ENCODE peak calls at places on chromosome 19, in ten cellular contexts. P is thoracic aorta, L is left ventricle myocardium inferior, R is H1, F is endothelial cell of umbilical vein, D is ovary, W is heart right ventricle, Y is adrenal gland, N is suprapubic skin, V is AG10803. G is an unnamed sample.

GRCh38 chr19:48489608-48490216 is 20.5 kb downstream of the CYTH2 start:
- DNase-seq in P (no peak), L (peak; percentile 73), R (peak; percentile 67), F (peak; percentile 65), D (peak; percentile 72), W (peak; percentile 71), Y (peak; percentile 87), N (no peak), V (peak; percentile 34), G (no peak)

GRCh38 chr19:45368127-45368526 is 2.2 kb downstream of the ERCC2 start:
- DNase-seq in P (no peak), L (no peak), R (no peak), F (no peak), D (no peak), W (no peak), Y (no peak), N (no peak), V (no peak), G (no peak)

GRCh38 chr19:20333508-20333907 is 166.5 kb downstream of the ZNF486 start:
- DNase-seq in P (no peak), L (no peak), R (no peak), F (no peak), D (no peak), W (no peak), Y (no peak), N (no peak), V (no peak), G (no peak)

GRCh38 chr19:54201172-54201701 is 579 bp downstream of the RPS9 start:
- DNase-seq in P (no peak), L (no peak), R (no peak), F (no peak), D (no peak), W (no peak), Y (peak; percentile 73), N (no peak), V (no peak), G (no peak)

GRCh38 chr19:39083983-39084731 is at the start of gene ACP7:
- DNase-seq in P (no peak), L (no peak), R (no peak), F (no peak), D (no peak), W (no peak), Y (no peak), N (no peak), V (no peak), G (no peak)

GRCh38 chr19:41530761-41531301 is 45.1 kb upstream of the CEACAM21 start:
- DNase-seq in P (no peak), L (no peak), R (no peak), F (peak; percentile 84), D (no peak), W (peak; percentile 38), Y (peak; percentile 65), N (no peak), V (peak; percentile 34), G (no peak)

GRCh38 chr19:15469513-15470297 is 5.4 kb upstream of the RASAL3 start:
- DNase-seq in P (no peak), L (no peak), R (no peak), F (no peak), D (no peak), W (no peak), Y (no peak), N (no peak), V (no peak), G (no peak)

GRCh38 chr19:1333789-1334188 is 48.1 kb downstream of the EFNA2 start:
- DNase-seq in P (no peak), L (no peak), R (no peak), F (no peak), D (no peak), W (no peak), Y (no peak), N (no peak), V (no peak), G (no peak)

GRCh38 chr19:12800873-12801465 is 631 bp downstream of the PRDX2 start:
- DNase-seq in P (no peak), L (no peak), R (no peak), F (no peak), D (no peak), W (no peak), Y (peak; percentile 82), N (no peak), V (no peak), G (no peak)

GRCh38 chr19:12801466-12802266 is at the start of the genes PRDX2 and THSD8:
- DNase-seq in P (no peak), L (peak; percentile 79), R (no peak), F (peak; percentile 75), D (peak; percentile 83), W (peak; percentile 76), Y (peak; percentile 90), N (peak; percentile 77), V (peak; percentile 63), G (no peak)

GRCh38 chr19:12802267-12803106 is 618 bp downstream of the THSD8 start:
- DNase-seq in P (no peak), L (no peak), R (no peak), F (no peak), D (peak; percentile 30), W (no peak), Y (peak; percentile 68), N (peak; percentile 74), V (no peak), G (no peak)

GRCh38 chr19:12800344-12800732 is 1.3 kb downstream of the PRDX2 start:
- DNase-seq in P (no peak), L (no peak), R (no peak), F (no peak), D (no peak), W (no peak), Y (no peak), N (no peak), V (no peak), G (no peak)

GRCh38 chr19:12799723-12800343 is 1.8 kb downstream of the PRDX2 start:
- DNase-seq in P (no peak), L (no peak), R (no peak), F (no peak), D (peak; percentile 29), W (no peak), Y (peak; percentile 54), N (no peak), V (no peak), G (no peak)
- H3K4me3 ChIP-seq in P (no peak overlapping the region), L (peak overlapping the region; percentile 98), R (no peak overlapping the region), F (no peak overlapping the region), D (no peak overlapping the region), W (peak overlapping the region; percentile 88), Y (no peak overlapping the region), N (peak overlapping the region; percentile 80), V (no peak overlapping the region), G (no peak overlapping the region)

GRCh38 chr19:56119585-56119978 is 1.5 kb downstream of the ZNF787 start:
- DNase-seq in P (no peak), L (no peak), R (no peak), F (peak; percentile 30), D (no peak), W (no peak), Y (peak; percentile 90), N (no peak), V (peak; percentile 55), G (no peak)

GRCh38 chr19:56121180-56122167 is at the start of gene ZNF787:
- DNase-seq in P (peak; percentile 95), L (peak; percentile 98), R (peak; percentile 97), F (peak; percentile 97), D (peak; percentile 99), W (peak; percentile 97), Y (peak; percentile 99), N (peak; percentile 99), V (peak; percentile 97), G (peak; percentile 65)

GRCh38 chr19:56120002-56120370 is 1.1 kb downstream of the ZNF787 start:
- DNase-seq in P (no peak), L (no peak), R (no peak), F (no peak), D (no peak), W (no peak), Y (no peak), N (no peak), V (no peak), G (no peak)

GRCh38 chr19:56118666-56119584 is 2.2 kb downstream of the ZNF787 start:
- DNase-seq in P (no peak), L (no peak), R (no peak), F (no peak), D (no peak), W (no peak), Y (peak; percentile 82), N (no peak), V (no peak), G (no peak)

GRCh38 chr19:56120371-56121179 is 520 bp downstream of the ZNF787 start:
- DNase-seq in P (peak; percentile 28), L (peak; percentile 83), R (no peak), F (peak; percentile 77), D (peak; percentile 70), W (peak; percentile 83), Y (peak; percentile 92), N (peak; percentile 88), V (peak; percentile 70), G (no peak)
- TF ChIP-seq CTCF in P (peak; percentile 34), L (peak; percentile 41), R (no peak), F (no peak), D (peak; percentile 12), W (peak; percentile 44), Y (peak; percentile 9), N (no peak), V (peak; percentile 18), G (peak; percentile 18)

GRCh38 chr19:51469629-51470028 is 8.7 kb upstream of the CEACAM18 start:
- DNase-seq in P (no peak), L (no peak), R (no peak), F (no peak), D (no peak), W (no peak), Y (no peak), N (no peak), V (no peak), G (no peak)

GRCh38 chr19:51473009-51473707 is 5.2 kb upstream of the CEACAM18 start:
- DNase-seq in P (peak; percentile 38), L (peak; percentile 51), R (peak; percentile 17), F (peak; percentile 61), D (peak; percentile 79), W (peak; percentile 79), Y (peak; percentile 92), N (peak; percentile 81), V (peak; percentile 62), G (peak; percentile 4)

GRCh38 chr19:51471527-51471926 is 6.8 kb upstream of the CEACAM18 start:
- DNase-seq in P (no peak), L (no peak), R (no peak), F (no peak), D (no peak), W (no peak), Y (no peak), N (no peak), V (no peak), G (no peak)

GRCh38 chr19:51470966-51471365 is 7.4 kb upstream of the CEACAM18 start:
- DNase-seq in P (no peak), L (no peak), R (no peak), F (no peak), D (no peak), W (no peak), Y (no peak), N (no peak), V (no peak), G (no peak)

DNA sequence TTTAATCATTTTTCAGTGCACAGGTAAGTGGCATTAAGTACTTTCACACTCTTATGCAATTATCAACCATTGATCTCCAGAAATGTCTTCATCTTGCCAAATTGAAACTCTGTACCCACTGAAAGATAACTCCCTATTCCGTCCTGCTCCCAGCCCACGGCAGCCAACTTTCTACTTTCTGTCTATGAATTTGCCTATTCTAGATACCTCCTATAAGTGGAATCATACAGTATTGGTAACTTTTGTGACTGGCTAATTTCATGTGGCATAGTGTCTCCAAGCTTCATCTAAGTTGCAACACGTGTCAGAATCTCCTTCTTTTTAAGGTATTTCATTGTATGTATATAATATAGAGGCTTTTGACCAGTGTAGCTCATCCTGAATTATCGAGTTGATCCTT is 5.7 kb upstream of the CEACAM18 start:
- DNase-seq in P (no peak), L (no peak), R (no peak), F (no peak), D (no peak), W (no peak), Y (no peak), N (no peak), V (no peak), G (no peak)
- H3K4me3 ChIP-seq in P (no peak overlapping the region), L (no peak overlapping the region), R (no peak overlapping the region), F (no peak overlapping the region), D (no peak overlapping the region), W (no peak overlapping the region), Y (no peak overlapping the region), N (no peak overlapping the region), V (no peak overlapping the region), G (no peak overlapping the region)

GRCh38 chr19:4115050-4115817 is 8.7 kb downstream of the MAP2K2 start:
- DNase-seq in P (no peak), L (peak; percentile 46), R (no peak), F (no peak), D (no peak), W (peak; percentile 48), Y (peak; percentile 83), N (no peak), V (no peak), G (no peak)
- TF ChIP-seq CTCF in P (no peak), L (peak; percentile 29), R (no peak), F (no peak), D (no peak), W (peak; percentile 21), Y (no peak), N (no peak), V (no peak), G (no peak)

G was measured in kidney epithelial cell.